ENCODE peak calls at places on chromosome 15, in ten cellular contexts. Y is A673, Q is adrenal gland, D is Peyer's patch, W is tibial artery, M is psoas muscle, V is BE2C, P is fibroblast of lung, F is AG04450, Z is adipocyte. J is an unnamed sample. For H3K27me3, the result is how much of the 10 kb centered on the place peaks cover.

GRCh38 chr15:67303490-67304363 is 49.1 kb downstream of the IQCH start:
- DNase-seq in M (no peak), Q (peak), V (no peak), F (no peak), D (no peak), Y (peak), P (peak), W (no peak), Z (peak), J (peak)

GRCh38 chr15:81575436-81576123 is 201.6 kb upstream of the TMC3 start:
- DNase-seq in P (no peak), Q (no peak), Z (no peak), W (no peak), D (no peak), M (no peak), Y (no peak), V (peak), F (no peak), J (peak)

GRCh38 chr15:92118162-92118935 is 264.8 kb downstream of the SLCO3A1 start:
- DNase-seq in F (no peak), Y (no peak), V (no peak), D (no peak), W (no peak), Z (peak), P (peak), M (no peak), Q (peak), J (no peak)

GRCh38 chr15:92500023-92500630 is 106.4 kb downstream of the ST8SIA2 start:
- DNase-seq in Z (no peak), D (no peak), M (no peak), W (no peak), V (no peak), Y (no peak), Q (no peak), P (no peak), F (no peak), J (no peak)

GRCh38 chr15:67531379-67532059 is 10.6 kb downstream of the C15orf61 start:
- DNase-seq in D (no peak), Q (no peak), Y (no peak), V (no peak), Z (peak), W (no peak), M (no peak), F (no peak), P (peak), J (peak)

GRCh38 chr15:92886229-92886628 is 13.9 kb upstream of the CHD2 start:
- DNase-seq in Z (no peak), D (no peak), F (no peak), W (no peak), V (no peak), M (no peak), Q (no peak), Y (no peak), P (no peak), J (no peak)

GRCh38 chr15:43828061-43828657 is 1.4 kb downstream of the WDR76 start:
- DNase-seq in F (no peak), P (peak), M (no peak), W (no peak), Y (peak), Q (no peak), Z (no peak), D (no peak), V (no peak), J (no peak)

GRCh38 chr15:68548375-68548774 is 30.4 kb upstream of the CORO2B start:
- DNase-seq in Y (no peak), W (no peak), M (no peak), Q (no peak), P (no peak), D (no peak), F (no peak), V (no peak), Z (no peak), J (no peak)

GRCh38 chr15:52295421-52295991 is at the start of gene MYO5C:
- DNase-seq in W (peak), V (peak), F (no peak), M (peak), D (peak), Z (peak), Y (no peak), Q (peak), P (no peak), J (no peak)

GRCh38 chr15:63234479-63234878 is 42.9 kb upstream of the APH1B start:
- DNase-seq in P (peak), M (peak), Y (no peak), Z (peak), Q (peak), W (peak), D (peak), F (no peak), V (no peak), J (peak)

GRCh38 chr15:53747501-53748068 is 11.9 kb downstream of the WDR72 start:
- DNase-seq in M (no peak), V (no peak), Z (no peak), Y (no peak), P (no peak), D (no peak), Q (no peak), W (no peak), F (no peak), J (no peak)

GRCh38 chr15:72182244-72182643 is 15.3 kb downstream of the GRAMD2A start:
- DNase-seq in F (no peak), P (no peak), Z (no peak), V (no peak), W (no peak), M (no peak), Y (no peak), D (no peak), Q (no peak), J (no peak)

GRCh38 chr15:72182673-72183072 is 14.9 kb downstream of the GRAMD2A start:
- DNase-seq in D (no peak), Y (no peak), V (no peak), Q (no peak), F (no peak), W (no peak), P (peak), Z (peak), M (no peak), J (no peak)

GRCh38 chr15:72180771-72181324 is 16.7 kb downstream of the GRAMD2A start:
- DNase-seq in V (no peak), D (no peak), Q (no peak), W (no peak), Y (no peak), Z (no peak), F (no peak), M (no peak), P (no peak), J (no peak)

GRCh38 chr15:72178976-72179585 is 18.5 kb downstream of the GRAMD2A start:
- DNase-seq in M (no peak), V (no peak), P (no peak), F (no peak), Y (no peak), Q (no peak), Z (no peak), D (no peak), W (no peak), J (no peak)

DNA sequence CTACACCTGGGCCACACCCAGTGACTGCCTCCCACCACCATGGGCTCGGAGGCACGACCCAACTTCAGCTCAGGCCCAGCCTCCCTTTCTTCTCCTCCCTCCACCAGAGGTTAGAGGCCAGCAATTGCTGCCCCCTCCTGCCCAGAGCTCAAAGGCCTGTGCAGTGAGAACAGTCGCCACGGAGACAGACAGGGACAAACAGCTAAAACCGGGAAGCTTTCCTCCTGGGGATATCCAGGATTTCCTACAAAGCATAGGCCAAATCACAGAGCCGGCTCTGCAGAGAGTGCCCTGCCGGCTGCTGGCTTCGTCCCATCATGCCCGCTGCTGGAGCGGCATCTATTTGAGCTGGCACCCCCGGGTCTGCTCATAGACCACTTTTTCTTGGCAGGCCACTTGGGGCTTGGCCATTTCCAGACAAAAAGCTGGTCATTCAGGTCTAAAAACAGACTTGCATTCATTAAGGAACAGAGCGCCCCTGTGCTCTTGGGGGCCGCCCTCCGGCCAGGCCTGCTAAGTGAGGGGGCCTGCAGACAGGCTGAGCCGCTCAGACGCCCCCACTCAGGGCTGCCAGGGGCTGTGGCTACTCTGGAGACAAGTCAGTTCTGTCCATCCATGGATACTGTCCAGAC is 17.5 kb downstream of the GRAMD2A start:
- DNase-seq in Q (peak), P (no peak), D (no peak), M (no peak), Y (no peak), Z (no peak), F (no peak), W (no peak), V (no peak), J (no peak)
- H3K27me3 ChIP-seq in Q (under half), P (under half), D (under half), M (under half), Y (under half), Z (under half), F (under half), W (under half), V (under half), J (under half)

GRCh38 chr15:98567951-98568350 is 80.4 kb upstream of the IGF1R start:
- DNase-seq in D (no peak), Z (no peak), V (peak), Q (no peak), P (peak), M (no peak), W (no peak), Y (no peak), F (no peak), J (no peak)

GRCh38 chr15:98568382-98569017 is 79.8 kb upstream of the IGF1R start:
- DNase-seq in F (no peak), M (no peak), D (no peak), Y (no peak), P (peak), Q (no peak), Z (peak), W (no peak), V (no peak), J (no peak)

GRCh38 chr15:98565566-98565965 is 82.8 kb upstream of the IGF1R start:
- DNase-seq in W (no peak), Q (no peak), Y (no peak), M (no peak), Z (no peak), P (no peak), F (no peak), V (no peak), D (no peak), J (no peak)

GRCh38 chr15:98570119-98570518 is 78.2 kb upstream of the IGF1R start:
- DNase-seq in V (no peak), F (no peak), Z (no peak), W (no peak), P (no peak), D (no peak), M (no peak), Q (no peak), Y (no peak), J (no peak)
- H3K27me3 ChIP-seq in V (half or more), F (under half), Z (under half), W (under half), P (under half), D (under half), M (under half), Q (under half), Y (under half), J (under half)

DNA sequence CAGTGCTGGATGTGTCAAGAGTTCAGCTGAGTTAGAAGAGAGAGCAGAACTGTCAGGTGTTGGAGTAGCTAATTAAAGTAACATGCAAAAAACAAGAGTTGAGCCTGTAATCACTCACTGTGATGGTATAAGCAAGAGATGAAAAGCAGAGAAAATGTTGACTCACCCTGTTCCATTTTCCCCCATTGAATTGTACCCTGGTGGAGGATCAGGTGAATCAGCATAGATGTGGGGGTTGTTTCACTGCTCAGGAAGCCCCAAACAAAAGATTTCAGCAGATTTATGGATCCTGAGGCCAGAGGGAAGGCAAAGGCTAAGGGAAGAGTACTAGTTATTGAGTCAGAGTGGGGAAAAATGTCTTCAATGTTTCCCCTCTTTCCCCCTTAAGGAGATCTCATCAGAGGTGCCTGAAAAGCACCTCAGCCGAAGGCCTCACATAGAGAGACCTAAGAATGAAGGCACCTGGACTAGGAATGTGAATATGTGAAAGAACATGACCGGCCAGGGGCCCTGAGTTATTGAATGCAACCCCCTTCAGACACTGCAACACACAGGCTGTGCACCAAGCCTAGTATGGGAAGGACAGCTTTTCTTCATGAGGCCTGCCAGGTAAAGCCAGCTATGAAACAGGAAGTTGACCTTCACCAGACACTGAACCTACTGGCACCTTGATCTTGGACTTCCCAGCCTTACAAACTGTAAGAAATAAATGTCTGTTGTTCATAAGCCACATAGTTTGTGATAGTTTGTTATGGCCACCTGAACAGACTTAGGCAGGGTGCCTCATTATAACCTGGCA is 90.1 kb downstream of the TMCO5A start:
- DNase-seq in P (no peak), M (no peak), Y (no peak), Q (no peak), Z (no peak), V (no peak), D (no peak), F (no peak), W (no peak), J (no peak)
- H3K27me3 ChIP-seq in P (under half), M (under half), Y (under half), Q (under half), Z (under half), V (under half), D (under half), F (under half), W (under half), J (under half)

GRCh38 chr15:40334941-40335795 is 5.6 kb downstream of the CCDC9B start:
- DNase-seq in Y (no peak), P (no peak), D (peak), V (peak), W (no peak), Z (no peak), F (no peak), M (no peak), Q (peak), J (no peak)
- H3K27me3 ChIP-seq in Y (under half), P (under half), D (under half), V (under half), W (under half), Z (under half), F (under half), M (under half), Q (under half), J (under half)

DNA sequence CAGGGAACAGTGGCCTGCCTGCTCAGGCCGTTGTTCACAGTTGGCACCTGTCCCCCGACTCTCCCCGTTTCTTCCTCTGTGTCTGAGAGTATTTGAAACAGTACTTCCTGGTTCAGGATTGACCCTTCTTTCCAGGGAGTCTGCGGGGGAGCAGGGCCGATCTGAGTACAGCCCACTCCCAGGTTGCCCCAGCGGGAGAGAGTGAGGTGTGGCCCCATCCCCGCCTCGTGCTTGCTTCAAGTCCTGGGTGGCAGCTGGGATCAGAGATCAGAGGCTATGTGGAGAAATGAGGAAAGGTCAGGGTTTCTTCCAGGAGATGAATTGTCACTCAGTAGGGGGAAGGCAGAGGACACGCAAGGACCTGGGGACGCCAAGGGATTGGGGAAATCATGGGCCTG is 6.5 kb upstream of the DLL4 start:
- DNase-seq in Q (no peak), W (no peak), M (no peak), Y (no peak), D (no peak), Z (no peak), V (no peak), F (no peak), P (no peak), J (no peak)
- H3K27me3 ChIP-seq in Q (under half), W (under half), M (under half), Y (under half), D (under half), Z (under half), V (under half), F (under half), P (under half), J (under half)

DNA sequence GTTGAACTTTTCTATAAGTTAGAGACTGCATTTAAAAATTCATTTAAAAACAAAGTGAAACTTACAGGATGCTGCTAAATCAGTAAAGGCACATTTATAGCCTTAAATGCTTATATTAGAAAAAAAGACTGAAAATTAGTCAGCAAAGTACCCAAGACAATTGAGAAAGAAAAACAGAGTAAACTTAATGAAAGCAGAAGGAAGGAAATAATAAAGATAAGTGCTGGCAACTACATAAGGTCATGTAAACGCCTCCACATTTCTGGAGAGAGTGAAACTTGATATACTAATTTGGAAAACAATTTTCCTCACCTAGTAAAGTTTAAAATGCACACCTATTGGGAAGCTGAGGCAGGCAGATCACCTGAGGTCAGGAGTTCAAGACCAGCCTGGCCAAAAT is 58.2 kb upstream of the ACAN start:
- DNase-seq in Z (peak), W (no peak), V (no peak), F (no peak), M (no peak), Q (no peak), P (no peak), D (no peak), Y (no peak), J (no peak)
- H3K27me3 ChIP-seq in Z (under half), W (under half), V (under half), F (under half), M (under half), Q (under half), P (under half), D (under half), Y (half or more), J (under half)

GRCh38 chr15:60006808-60007346 is 2.8 kb downstream of the FOXB1 start:
- DNase-seq in Z (no peak), M (no peak), V (no peak), P (no peak), F (no peak), Q (no peak), Y (no peak), D (no peak), W (no peak), J (no peak)
- H3K27me3 ChIP-seq in Z (half or more), M (under half), V (half or more), P (half or more), F (half or more), Q (half or more), Y (half or more), D (half or more), W (half or more), J (half or more)

GRCh38 chr15:99009741-99010370 is 2.3 kb upstream of the PGPEP1L start:
- DNase-seq in Y (no peak), M (no peak), Z (no peak), W (no peak), P (peak), Q (no peak), V (no peak), D (no peak), F (no peak), J (no peak)
- H3K27me3 ChIP-seq in Y (under half), M (under half), Z (under half), W (under half), P (under half), Q (under half), V (under half), D (under half), F (under half), J (under half)

GRCh38 chr15:31457161-31457560 is 130.5 kb downstream of the KLF13 start:
- DNase-seq in Z (peak), V (no peak), D (no peak), M (no peak), Q (no peak), W (no peak), F (no peak), Y (no peak), P (no peak), J (peak)
- H3K27me3 ChIP-seq in Z (under half), V (under half), D (under half), M (under half), Q (under half), W (under half), F (under half), Y (under half), P (under half), J (under half)

DNA sequence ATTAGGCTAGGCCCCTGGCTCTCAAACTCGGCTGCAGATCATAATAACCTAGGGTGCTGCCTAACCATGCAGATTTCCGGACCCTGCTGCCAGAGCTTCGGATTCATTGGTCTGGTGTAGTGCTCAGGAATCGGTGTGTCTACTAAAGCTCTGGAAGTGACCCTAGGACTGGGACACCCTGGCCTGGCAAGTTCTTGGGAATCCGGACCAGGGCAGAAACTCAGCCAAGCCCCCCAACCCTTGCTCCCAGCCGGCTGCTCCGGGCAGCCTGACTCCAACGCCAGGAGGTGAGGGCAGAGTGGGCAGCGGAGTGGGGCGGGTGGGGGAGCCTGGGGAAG is 23.0 kb downstream of the IGDCC3 start:
- DNase-seq in Y (no peak), M (no peak), Z (no peak), W (no peak), V (no peak), F (no peak), D (no peak), Q (no peak), P (no peak), J (no peak)
- H3K27me3 ChIP-seq in Y (under half), M (under half), Z (under half), W (under half), V (under half), F (half or more), D (under half), Q (under half), P (under half), J (under half)